ENCODE peak calls at places on chromosomes 5 and 9, in six cellular contexts. V is fibroblast of lung, P is heart left ventricle, L is WERI-Rb-1, F is AG09309, J is activated B cell treated with CpG ODN at 0.5 μM for 24 hours. S is an unnamed sample.
A peak's percentile ranks its signal among the peaks of the same experiment; 100 is the strongest.

GRCh38 chr5:140341591-140341990 is 4.8 kb downstream of the HBEGF start:
- DNase-seq in V (no peak), L (no peak), F (no peak), P (peak; percentile 89), J (no peak), S (no peak)

GRCh38 chr9:86445636-86446035 is 91.4 kb upstream of the TUT7 start:
- DNase-seq in V (peak; percentile 54), L (no peak), F (no peak), J (no peak), P (no peak), S (no peak)

GRCh38 chr5:139513852-139514485 is 31.4 kb upstream of the STING1 start:
- DNase-seq in L (no peak), P (no peak), J (no peak), F (no peak), V (no peak), S (no peak)

GRCh38 chr9:83355024-83355444 is 183.2 kb downstream of the FRMD3 start:
- DNase-seq in V (peak; percentile 7), J (no peak), F (peak; percentile 1), P (peak; percentile 58), L (no peak), S (no peak)

GRCh38 chr5:78626009-78626571 is 22.5 kb downstream of the LHFPL2 start:
- DNase-seq in L (no peak), V (peak; percentile 75), P (no peak), F (no peak), J (no peak), S (no peak)

GRCh38 chr9:106693546-106693945 is 169.4 kb upstream of the ZNF462 start:
- DNase-seq in V (no peak), F (no peak), P (no peak), J (no peak), L (no peak), S (no peak)

GRCh38 chr5:88675758-88676636 is 207.0 kb downstream of the MEF2C start:
- DNase-seq in V (peak; percentile 53), F (no peak), P (no peak), J (no peak), L (peak; percentile 90), S (no peak)

GRCh38 chr5:103569313-103570060 is 6.9 kb upstream of the NUDT12 start:
- DNase-seq in F (no peak), P (no peak), L (no peak), V (peak; percentile 5), J (no peak), S (no peak)

GRCh38 chr5:136677219-136677618 is 311.9 kb upstream of the TRPC7 start:
- DNase-seq in P (no peak), V (no peak), F (no peak), J (no peak), L (no peak), S (no peak)

GRCh38 chr5:146254223-146254622 is 50.8 kb downstream of the RBM27 start:
- DNase-seq in P (no peak), J (no peak), L (no peak), F (no peak), V (no peak), S (no peak)

GRCh38 chr5:102719886-102720285 is 35.2 kb upstream of the PAM start:
- DNase-seq in V (no peak), J (no peak), L (no peak), P (no peak), F (no peak), S (no peak)

GRCh38 chr5:72834919-72835318 is 18.5 kb downstream of the TNPO1 start:
- DNase-seq in V (no peak), F (no peak), J (no peak), L (no peak), P (no peak), S (no peak)

GRCh38 chr5:124584991-124585715 is 161.3 kb downstream of the ZNF608 start:
- DNase-seq in P (no peak), J (no peak), V (no peak), F (no peak), L (no peak), S (no peak)

GRCh38 chr9:135906291-135907005 is 898 bp downstream of the CAMSAP1 start:
- DNase-seq in F (no peak), L (no peak), J (peak; percentile 23), P (no peak), V (peak; percentile 66), S (no peak)

GRCh38 chr5:177025139-177025538 is 2.6 kb downstream of the ZNF346 start:
- DNase-seq in P (no peak), J (no peak), V (peak; percentile 36), F (no peak), L (no peak), S (no peak)

GRCh38 chr5:159905496-159905895 is 10.8 kb upstream of the ADRA1B start:
- DNase-seq in J (no peak), L (no peak), F (no peak), V (peak; percentile 48), P (no peak), S (no peak)

GRCh38 chr5:140881889-140882590 is at the start of gene PCDHA13:
- DNase-seq in P (no peak), V (no peak), F (no peak), J (no peak), L (peak; percentile 62), S (no peak)

GRCh38 chr9:133141833-133142594 is 21.0 kb upstream of the RALGDS start:
- DNase-seq in P (no peak), J (no peak), F (no peak), L (no peak), V (no peak), S (peak; percentile 74)

GRCh38 chr5:133902521-133903118 is 65.8 kb downstream of the C5orf15 start:
- DNase-seq in L (no peak), F (no peak), J (no peak), V (no peak), P (no peak), S (no peak)

GRCh38 chr9:120435066-120435465 is 144.9 kb downstream of the CDK5RAP2 start:
- DNase-seq in V (peak; percentile 93), J (no peak), L (no peak), F (no peak), P (no peak), S (no peak)

GRCh38 chr5:178340187-178340586 is 107.6 kb upstream of the PHYKPL start:
- DNase-seq in L (no peak), J (no peak), P (peak; percentile 10), V (no peak), F (no peak), S (no peak)

GRCh38 chr5:9545959-9546851 is at the start of gene SEMA5A:
- DNase-seq in V (peak; percentile 67), P (peak; percentile 86), J (no peak), F (no peak), L (peak; percentile 85), S (no peak)

GRCh38 chr9:129867138-129868032 is 32.1 kb downstream of the USP20 start:
- DNase-seq in F (no peak), P (no peak), L (no peak), V (no peak), J (no peak), S (no peak)

GRCh38 chr5:80191991-80192398 is 63.9 kb downstream of the SERINC5 start:
- DNase-seq in J (no peak), V (no peak), F (no peak), L (no peak), P (peak; percentile 55), S (no peak)

GRCh38 chr9:34628656-34629491 is at the start of gene ARID3C:
- DNase-seq in P (no peak), V (no peak), L (peak; percentile 31), F (no peak), J (peak; percentile 47), S (peak; percentile 33)

GRCh38 chr9:127500399-127500798 is 49.1 kb downstream of the LRSAM1 start:
- DNase-seq in L (peak; percentile 76), V (no peak), J (no peak), F (no peak), P (no peak), S (no peak)

GRCh38 chr9:87141124-87141523 is 193.8 kb upstream of the GAS1 start:
- DNase-seq in P (no peak), L (no peak), J (no peak), F (no peak), V (no peak), S (no peak)

GRCh38 chr5:87129051-87129450 is 138.6 kb upstream of the RASA1 start:
- DNase-seq in J (no peak), P (no peak), F (no peak), V (no peak), L (no peak), S (no peak)

DNA sequence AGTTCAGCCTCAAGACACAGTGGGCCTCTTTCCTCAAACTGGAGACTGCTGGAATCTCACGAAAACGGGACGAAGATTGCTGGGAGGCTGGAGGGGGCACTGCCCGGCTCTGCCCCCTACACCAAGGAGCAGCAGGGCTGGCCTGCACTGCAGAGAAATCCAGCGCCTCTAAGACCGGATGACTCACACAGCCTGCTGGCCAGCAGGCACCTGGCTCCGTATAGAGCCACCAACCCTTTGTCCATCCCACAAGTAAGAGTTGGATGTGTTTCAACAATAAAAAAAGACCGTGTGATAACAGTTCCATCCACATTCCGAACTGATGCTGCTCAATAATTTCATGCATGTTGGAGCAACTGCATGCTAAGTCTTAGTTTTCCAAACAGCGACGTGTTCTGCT is 11.5 kb downstream of the CCDC127 start:
- DNase-seq in L (no peak), V (peak; percentile 3), F (no peak), P (peak; percentile 72), J (no peak), S (no peak)
- TF ChIP-seq CTCF in L (no peak), V (no peak), F (no peak), P (no peak), J (no peak), S (no peak)

GRCh38 chr5:50325237-50325832 is 115.8 kb downstream of the EMB start:
- DNase-seq in L (no peak), P (no peak), V (peak; percentile 43), J (no peak), F (no peak), S (no peak)
- TF ChIP-seq CTCF in L (no peak), P (peak; percentile 71), V (peak; percentile 30), J (peak; percentile 89), F (peak; percentile 53), S (peak; percentile 97)

GRCh38 chr5:59351076-59351794 is 542.3 kb downstream of the PDE4D start:
- DNase-seq in V (peak; percentile 87), L (no peak), P (no peak), J (no peak), F (no peak), S (no peak)
- TF ChIP-seq CTCF in V (peak; percentile 25), L (no peak), P (no peak), J (no peak), F (no peak), S (no peak)

GRCh38 chr5:164600929-164601535 is 1095.6 kb downstream of the MAT2B start:
- DNase-seq in V (no peak), J (no peak), P (no peak), L (no peak), F (no peak), S (no peak)

GRCh38 chr5:164600166-164600715 is 1094.8 kb downstream of the MAT2B start:
- DNase-seq in J (no peak), F (no peak), L (no peak), V (peak; percentile 86), P (no peak), S (no peak)

DNA sequence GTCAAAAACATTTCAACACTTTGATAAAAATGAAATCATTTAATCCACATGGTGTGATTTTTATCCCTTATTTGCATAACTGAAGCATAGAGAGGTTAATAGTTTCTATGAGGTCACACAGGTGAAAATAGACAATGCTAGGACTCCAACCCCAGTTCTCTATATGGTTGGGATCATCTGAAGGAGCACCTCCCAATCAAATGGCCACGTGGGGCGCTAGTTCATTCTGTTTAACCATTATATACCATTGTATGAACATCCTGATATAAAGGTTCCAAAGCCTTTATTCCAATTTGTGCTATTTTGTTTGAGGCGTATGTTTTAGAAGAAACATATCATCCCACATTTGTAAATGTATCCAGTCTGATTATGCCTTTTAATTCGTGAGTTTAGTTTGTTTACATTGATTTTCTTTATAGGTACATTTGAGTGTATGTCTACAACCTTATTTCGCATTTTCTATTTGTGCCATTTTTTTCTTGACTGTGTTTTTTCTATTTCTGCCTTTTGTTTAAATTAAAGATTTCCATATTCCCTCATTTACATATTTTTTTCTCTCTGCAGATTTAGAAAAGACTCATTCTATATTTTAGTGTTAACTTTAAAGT is 1092.0 kb downstream of the MAT2B start:
- DNase-seq in J (no peak), F (no peak), P (no peak), V (no peak), L (peak; percentile 15), S (no peak)
- TF ChIP-seq CTCF in J (no peak), F (no peak), P (no peak), V (no peak), L (no peak), S (no peak)

S was measured in natural killer cell.